ENCODE peak calls at places on chromosomes 16 and 17, in ten cellular contexts. One of them, this sample, is unnamed.

GRCh38 chr17:7707446-7707845 is 2.4 kb downstream of the EFNB3 start:
- DNase-seq in activated CD8-positive, alpha-beta T cell treated with anti-CD3 and anti-CD28 coated beads, Interleukin-2, amount 10 ng/mL, durations not matched to agents 7 days and 5 days: no peak
- DNase-seq in progenitor cell of endocrine pancreas: no peak
- DNase-seq in cardiac fibroblast: no peak
- DNase-seq in sigmoid colon: no peak
- DNase-seq in IMR-90: no peak
- DNase-seq in fibroblast of pulmonary artery: no peak
- DNase-seq in activated T-helper 9 cell treated with anti-CD3 and anti-CD28 coated beads, Interleukin-2, amount 50 U/mL, for 16 hours: no peak
- DNase-seq in HTR-8/SVneo: no peak
- DNase-seq in islet precursor cell: no peak
- DNase-seq in this sample: no peak

GRCh38 chr16:48609453-48610023 is 442 bp downstream of the N4BP1 start:
- DNase-seq in activated CD8-positive, alpha-beta T cell treated with anti-CD3 and anti-CD28 coated beads, Interleukin-2, amount 10 ng/mL, durations not matched to agents 7 days and 5 days: peak
- DNase-seq in progenitor cell of endocrine pancreas: no peak
- DNase-seq in cardiac fibroblast: peak
- DNase-seq in sigmoid colon: peak
- DNase-seq in IMR-90: peak
- DNase-seq in fibroblast of pulmonary artery: peak
- DNase-seq in activated T-helper 9 cell treated with anti-CD3 and anti-CD28 coated beads, Interleukin-2, amount 50 U/mL, for 16 hours: peak
- DNase-seq in HTR-8/SVneo: peak
- DNase-seq in islet precursor cell: no peak
- DNase-seq in this sample: peak

GRCh38 chr16:55815320-55815719 is 17.6 kb downstream of the CES1 start:
- DNase-seq in activated CD8-positive, alpha-beta T cell treated with anti-CD3 and anti-CD28 coated beads, Interleukin-2, amount 10 ng/mL, durations not matched to agents 7 days and 5 days: no peak
- DNase-seq in progenitor cell of endocrine pancreas: no peak
- DNase-seq in cardiac fibroblast: no peak
- DNase-seq in sigmoid colon: no peak
- DNase-seq in IMR-90: no peak
- DNase-seq in fibroblast of pulmonary artery: no peak
- DNase-seq in activated T-helper 9 cell treated with anti-CD3 and anti-CD28 coated beads, Interleukin-2, amount 50 U/mL, for 16 hours: no peak
- DNase-seq in HTR-8/SVneo: no peak
- DNase-seq in islet precursor cell: no peak
- DNase-seq in this sample: no peak

GRCh38 chr16:29662729-29663019 is 373 bp upstream of the SPN start:
- DNase-seq in activated CD8-positive, alpha-beta T cell treated with anti-CD3 and anti-CD28 coated beads, Interleukin-2, amount 10 ng/mL, durations not matched to agents 7 days and 5 days: peak
- DNase-seq in progenitor cell of endocrine pancreas: no peak
- DNase-seq in cardiac fibroblast: no peak
- DNase-seq in sigmoid colon: no peak
- DNase-seq in IMR-90: no peak
- DNase-seq in fibroblast of pulmonary artery: no peak
- DNase-seq in activated T-helper 9 cell treated with anti-CD3 and anti-CD28 coated beads, Interleukin-2, amount 50 U/mL, for 16 hours: peak
- DNase-seq in HTR-8/SVneo: no peak
- DNase-seq in islet precursor cell: no peak
- DNase-seq in this sample: no peak

GRCh38 chr17:75487351-75488070 is 27.8 kb downstream of the CASKIN2 start:
- DNase-seq in activated CD8-positive, alpha-beta T cell treated with anti-CD3 and anti-CD28 coated beads, Interleukin-2, amount 10 ng/mL, durations not matched to agents 7 days and 5 days: peak
- DNase-seq in progenitor cell of endocrine pancreas: no peak
- DNase-seq in cardiac fibroblast: peak
- DNase-seq in sigmoid colon: peak
- DNase-seq in IMR-90: no peak
- DNase-seq in fibroblast of pulmonary artery: peak
- DNase-seq in activated T-helper 9 cell treated with anti-CD3 and anti-CD28 coated beads, Interleukin-2, amount 50 U/mL, for 16 hours: no peak
- DNase-seq in HTR-8/SVneo: no peak
- DNase-seq in islet precursor cell: no peak
- DNase-seq in this sample: no peak

GRCh38 chr17:3972281-3972731 is 8.1 kb upstream of the ATP2A3 start:
- DNase-seq in activated CD8-positive, alpha-beta T cell treated with anti-CD3 and anti-CD28 coated beads, Interleukin-2, amount 10 ng/mL, durations not matched to agents 7 days and 5 days: peak
- DNase-seq in progenitor cell of endocrine pancreas: no peak
- DNase-seq in cardiac fibroblast: no peak
- DNase-seq in sigmoid colon: no peak
- DNase-seq in IMR-90: no peak
- DNase-seq in fibroblast of pulmonary artery: no peak
- DNase-seq in activated T-helper 9 cell treated with anti-CD3 and anti-CD28 coated beads, Interleukin-2, amount 50 U/mL, for 16 hours: no peak
- DNase-seq in HTR-8/SVneo: no peak
- DNase-seq in islet precursor cell: peak
- DNase-seq in this sample: no peak

GRCh38 chr16:70715113-70715711 is 29.4 kb upstream of the MTSS2 start:
- DNase-seq in activated CD8-positive, alpha-beta T cell treated with anti-CD3 and anti-CD28 coated beads, Interleukin-2, amount 10 ng/mL, durations not matched to agents 7 days and 5 days: no peak
- DNase-seq in progenitor cell of endocrine pancreas: no peak
- DNase-seq in cardiac fibroblast: peak
- DNase-seq in sigmoid colon: peak
- DNase-seq in IMR-90: peak
- DNase-seq in fibroblast of pulmonary artery: peak
- DNase-seq in activated T-helper 9 cell treated with anti-CD3 and anti-CD28 coated beads, Interleukin-2, amount 50 U/mL, for 16 hours: no peak
- DNase-seq in HTR-8/SVneo: peak
- DNase-seq in islet precursor cell: peak
- DNase-seq in this sample: peak

GRCh38 chr17:75594499-75595283 is 7.1 kb downstream of the MYO15B start:
- DNase-seq in activated CD8-positive, alpha-beta T cell treated with anti-CD3 and anti-CD28 coated beads, Interleukin-2, amount 10 ng/mL, durations not matched to agents 7 days and 5 days: no peak
- DNase-seq in progenitor cell of endocrine pancreas: no peak
- DNase-seq in cardiac fibroblast: no peak
- DNase-seq in sigmoid colon: peak
- DNase-seq in IMR-90: no peak
- DNase-seq in fibroblast of pulmonary artery: no peak
- DNase-seq in activated T-helper 9 cell treated with anti-CD3 and anti-CD28 coated beads, Interleukin-2, amount 50 U/mL, for 16 hours: no peak
- DNase-seq in HTR-8/SVneo: no peak
- DNase-seq in islet precursor cell: peak
- DNase-seq in this sample: no peak

GRCh38 chr16:82695806-82696205 is 69.0 kb downstream of the CDH13 start:
- DNase-seq in activated CD8-positive, alpha-beta T cell treated with anti-CD3 and anti-CD28 coated beads, Interleukin-2, amount 10 ng/mL, durations not matched to agents 7 days and 5 days: no peak
- DNase-seq in progenitor cell of endocrine pancreas: no peak
- DNase-seq in cardiac fibroblast: no peak
- DNase-seq in sigmoid colon: no peak
- DNase-seq in IMR-90: no peak
- DNase-seq in fibroblast of pulmonary artery: no peak
- DNase-seq in activated T-helper 9 cell treated with anti-CD3 and anti-CD28 coated beads, Interleukin-2, amount 50 U/mL, for 16 hours: no peak
- DNase-seq in HTR-8/SVneo: no peak
- DNase-seq in islet precursor cell: no peak
- DNase-seq in this sample: no peak

GRCh38 chr17:40097931-40098845 is 2.2 kb downstream of the NR1D1 start:
- DNase-seq in activated CD8-positive, alpha-beta T cell treated with anti-CD3 and anti-CD28 coated beads, Interleukin-2, amount 10 ng/mL, durations not matched to agents 7 days and 5 days: no peak
- DNase-seq in progenitor cell of endocrine pancreas: no peak
- DNase-seq in cardiac fibroblast: peak
- DNase-seq in sigmoid colon: peak
- DNase-seq in IMR-90: no peak
- DNase-seq in fibroblast of pulmonary artery: peak
- DNase-seq in activated T-helper 9 cell treated with anti-CD3 and anti-CD28 coated beads, Interleukin-2, amount 50 U/mL, for 16 hours: no peak
- DNase-seq in HTR-8/SVneo: no peak
- DNase-seq in islet precursor cell: no peak
- DNase-seq in this sample: no peak